ENCODE peak calls at places on chromosomes 5 and 9, in nine cellular contexts. Y is activated CD8-positive, alpha-beta T cell treated with anti-CD3 and anti-CD28 coated beads for 36 hours; I is KBM-7; J is Calu3; E is LoVo; M is iPS-NIHi11; A is NCI-H1092; X is nephron progenitor cell; L is BE2C. D is an unnamed sample.

GRCh38 chr5:95654196-95654595 is 7.6 kb downstream of the RFESD start:
- DNase-seq in I (no peak), Y (no peak), J (no peak), E (no peak), L (no peak), X (no peak), M (no peak), A (no peak), D (no peak)

GRCh38 chr5:32233220-32233695 is 59.1 kb upstream of the GOLPH3 start:
- DNase-seq in X (no peak), Y (no peak), I (no peak), J (no peak), M (no peak), L (no peak), E (no peak), A (no peak), D (no peak)

GRCh38 chr5:133287500-133287899 is 235.7 kb downstream of the HSPA4 start:
- DNase-seq in E (peak; percentile 18), A (no peak), X (peak; percentile 62), J (peak; percentile 80), L (no peak), M (peak; percentile 57), Y (peak; percentile 66), I (peak; percentile 38), D (no peak)

GRCh38 chr9:90857103-90857502 is 55.5 kb downstream of the SYK start:
- DNase-seq in M (no peak), Y (no peak), J (no peak), L (no peak), I (no peak), E (no peak), X (no peak), A (no peak), D (no peak)

GRCh38 chr9:1729631-1730030 is 285.5 kb upstream of the SMARCA2 start:
- DNase-seq in X (no peak), J (no peak), I (no peak), E (no peak), Y (no peak), M (no peak), A (no peak), L (no peak), D (no peak)

GRCh38 chr5:140362875-140363630 is 3.1 kb downstream of the SLC4A9 start:
- DNase-seq in I (peak; percentile 78), J (peak; percentile 95), L (peak; percentile 84), X (peak; percentile 92), E (peak; percentile 79), A (peak; percentile 30), Y (peak; percentile 91), M (peak; percentile 92), D (no peak)

GRCh38 chr9:7089794-7090193 is 332.0 kb downstream of the KDM4C start:
- DNase-seq in L (peak; percentile 13), I (no peak), X (no peak), Y (no peak), A (no peak), E (no peak), M (peak; percentile 11), J (no peak), D (no peak)

GRCh38 chr5:81749562-81750307 is 1.2 kb downstream of the SSBP2 start:
- DNase-seq in M (peak; percentile 51), A (peak; percentile 3), L (peak; percentile 55), X (peak; percentile 77), Y (peak; percentile 67), E (no peak), I (peak; percentile 54), J (peak; percentile 44), D (no peak)

GRCh38 chr5:7871560-7872113 is 2.7 kb downstream of the MTRR start:
- DNase-seq in X (no peak), Y (peak; percentile 7), L (no peak), M (no peak), I (no peak), E (no peak), A (no peak), J (no peak), D (no peak)

GRCh38 chr5:173839117-173839713 is 48.9 kb upstream of the CPEB4 start:
- DNase-seq in A (no peak), L (peak; percentile 30), Y (no peak), I (no peak), J (no peak), X (no peak), M (no peak), E (peak; percentile 36), D (no peak)

GRCh38 chr5:108743344-108743743 is 4.4 kb upstream of the FER start:
- DNase-seq in L (no peak), E (no peak), X (no peak), M (no peak), J (no peak), A (no peak), Y (no peak), I (no peak), D (no peak)

GRCh38 chr5:177372534-177372896 is 11.7 kb upstream of the SLC34A1 start:
- DNase-seq in J (no peak), L (no peak), A (no peak), E (no peak), M (no peak), Y (no peak), I (no peak), X (no peak), D (no peak)

GRCh38 chr5:151006704-151007334 is 13.6 kb upstream of the GPX3 start:
- DNase-seq in L (no peak), X (no peak), I (no peak), E (no peak), M (no peak), J (no peak), A (no peak), Y (no peak), D (no peak)

GRCh38 chr5:139488269-139488668 is 5.7 kb upstream of the STING1 start:
- DNase-seq in M (no peak), A (no peak), E (no peak), I (no peak), J (no peak), X (no peak), L (no peak), Y (no peak), D (no peak)

GRCh38 chr5:164861610-164862009 is 1356.2 kb downstream of the MAT2B start:
- DNase-seq in E (no peak), L (no peak), A (no peak), M (no peak), I (no peak), Y (no peak), J (no peak), X (no peak), D (no peak)

GRCh38 chr9:114278356-114278755 is 44.5 kb upstream of the ORM1 start:
- DNase-seq in A (no peak), I (no peak), L (no peak), J (no peak), X (no peak), Y (no peak), M (no peak), E (no peak), D (no peak)

GRCh38 chr9:23343226-23343625 is 482.8 kb downstream of the ELAVL2 start:
- DNase-seq in I (no peak), Y (no peak), M (no peak), A (no peak), E (no peak), L (no peak), J (no peak), X (no peak), D (no peak)

GRCh38 chr9:131676431-131676972 is 63.4 kb downstream of the RAPGEF1 start:
- DNase-seq in A (no peak), L (no peak), X (no peak), J (no peak), E (no peak), Y (peak; percentile 54), M (no peak), I (no peak), D (no peak)

GRCh38 chr9:75941577-75942311 is 51.3 kb downstream of the PCSK5 start:
- DNase-seq in I (no peak), Y (no peak), E (no peak), J (no peak), L (no peak), M (no peak), X (no peak), A (no peak), D (no peak)

GRCh38 chr5:124956471-124957029 is 210.1 kb upstream of the ZNF608 start:
- DNase-seq in J (no peak), M (no peak), A (no peak), L (no peak), E (no peak), I (no peak), X (no peak), Y (no peak), D (no peak)

GRCh38 chr5:36374275-36374862 is 72.7 kb upstream of the RANBP3L start:
- DNase-seq in E (no peak), I (no peak), A (no peak), J (no peak), Y (no peak), X (no peak), L (no peak), M (no peak), D (no peak)

GRCh38 chr5:174520420-174521396 is 203.7 kb upstream of the MSX2 start:
- DNase-seq in M (peak; percentile 70), A (no peak), J (peak; percentile 73), I (no peak), L (peak; percentile 49), Y (no peak), X (peak; percentile 56), E (peak; percentile 65), D (no peak)

GRCh38 chr5:55572600-55572999 is 37.8 kb upstream of the PLPP1 start:
- DNase-seq in I (no peak), E (no peak), J (no peak), Y (no peak), X (no peak), A (no peak), L (no peak), M (no peak), D (no peak)

GRCh38 chr9:126507318-126508109 is 106.2 kb upstream of the LMX1B start:
- DNase-seq in Y (no peak), L (peak; percentile 8), M (no peak), I (no peak), E (no peak), X (no peak), J (no peak), A (no peak), D (no peak)

D was measured in LNCaP clone FGC.